ENCODE peak calls at places on chromosomes 12 and 14, in six cellular contexts. One of them, this sample, is unnamed.

GRCh38 chr12:93229494-93230310 is 148.0 kb upstream of the NUDT4 start:
- DNase-seq in hepatocyte: peak; percentile 33
- DNase-seq in PC-3: peak; percentile 94
- DNase-seq in HCT116: peak; percentile 84
- DNase-seq in GM23338: no peak
- DNase-seq in GM23248: peak; percentile 92
- DNase-seq in this sample: no peak

GRCh38 chr14:55537782-55538181 is 42.2 kb upstream of the KTN1 start:
- DNase-seq in hepatocyte: no peak
- DNase-seq in PC-3: no peak
- DNase-seq in HCT116: no peak
- DNase-seq in GM23338: no peak
- DNase-seq in GM23248: no peak
- DNase-seq in this sample: no peak

GRCh38 chr12:71780207-71780822 is 25.7 kb downstream of the RAB21 start:
- DNase-seq in hepatocyte: peak; percentile 68
- DNase-seq in PC-3: peak; percentile 63
- DNase-seq in HCT116: peak; percentile 16
- DNase-seq in GM23338: peak; percentile 73
- DNase-seq in GM23248: peak; percentile 80
- DNase-seq in this sample: peak; percentile 40

GRCh38 chr12:15966426-15966825 is 55.3 kb downstream of the DERA start:
- DNase-seq in hepatocyte: no peak
- DNase-seq in PC-3: peak; percentile 12
- DNase-seq in HCT116: no peak
- DNase-seq in GM23338: no peak
- DNase-seq in GM23248: peak; percentile 78
- DNase-seq in this sample: no peak

GRCh38 chr12:43291516-43291915 is 260.5 kb downstream of the ADAMTS20 start:
- DNase-seq in hepatocyte: no peak
- DNase-seq in PC-3: no peak
- DNase-seq in HCT116: no peak
- DNase-seq in GM23338: no peak
- DNase-seq in GM23248: peak; percentile 79
- DNase-seq in this sample: no peak

GRCh38 chr12:48969847-48970701 is 1.5 kb downstream of the WNT10B start:
- DNase-seq in hepatocyte: peak; percentile 69
- DNase-seq in PC-3: no peak
- DNase-seq in HCT116: no peak
- DNase-seq in GM23338: peak; percentile 51
- DNase-seq in GM23248: peak; percentile 49
- DNase-seq in this sample: peak; percentile 72

GRCh38 chr12:119988440-119988787 is 622 bp upstream of the BICDL1 start:
- DNase-seq in hepatocyte: no peak
- DNase-seq in PC-3: no peak
- DNase-seq in HCT116: no peak
- DNase-seq in GM23338: no peak
- DNase-seq in GM23248: peak; percentile 66
- DNase-seq in this sample: no peak

GRCh38 chr12:105485926-105486325 is 155.4 kb downstream of the C12orf75 start:
- DNase-seq in hepatocyte: no peak
- DNase-seq in PC-3: no peak
- DNase-seq in HCT116: no peak
- DNase-seq in GM23338: no peak
- DNase-seq in GM23248: peak; percentile 44
- DNase-seq in this sample: no peak

GRCh38 chr12:131242741-131243496 is 289.2 kb downstream of the ADGRD1 start:
- DNase-seq in hepatocyte: peak; percentile 28
- DNase-seq in PC-3: peak; percentile 37
- DNase-seq in HCT116: peak; percentile 94
- DNase-seq in GM23338: peak; percentile 64
- DNase-seq in GM23248: peak; percentile 7
- DNase-seq in this sample: peak; percentile 66

GRCh38 chr14:36524874-36525745 is 5.1 kb upstream of the NKX2-1 start:
- DNase-seq in hepatocyte: peak; percentile 71
- DNase-seq in PC-3: peak; percentile 62
- DNase-seq in HCT116: peak; percentile 65
- DNase-seq in GM23338: peak; percentile 94
- DNase-seq in GM23248: peak; percentile 46
- DNase-seq in this sample: peak; percentile 93

GRCh38 chr14:36522347-36522971 is 2.4 kb upstream of the NKX2-1 start:
- DNase-seq in hepatocyte: no peak
- DNase-seq in PC-3: no peak
- DNase-seq in HCT116: no peak
- DNase-seq in GM23338: peak; percentile 71
- DNase-seq in GM23248: no peak
- DNase-seq in this sample: peak; percentile 54

GRCh38 chr14:36521598-36522345 is 1.7 kb upstream of the NKX2-1 start:
- DNase-seq in hepatocyte: no peak
- DNase-seq in PC-3: no peak
- DNase-seq in HCT116: no peak
- DNase-seq in GM23338: peak; percentile 79
- DNase-seq in GM23248: no peak
- DNase-seq in this sample: peak; percentile 77

GRCh38 chr14:36524220-36524837 is 4.3 kb upstream of the NKX2-1 start:
- DNase-seq in hepatocyte: no peak
- DNase-seq in PC-3: no peak
- DNase-seq in HCT116: no peak
- DNase-seq in GM23338: peak; percentile 87
- DNase-seq in GM23248: no peak
- DNase-seq in this sample: peak; percentile 77

DNA sequence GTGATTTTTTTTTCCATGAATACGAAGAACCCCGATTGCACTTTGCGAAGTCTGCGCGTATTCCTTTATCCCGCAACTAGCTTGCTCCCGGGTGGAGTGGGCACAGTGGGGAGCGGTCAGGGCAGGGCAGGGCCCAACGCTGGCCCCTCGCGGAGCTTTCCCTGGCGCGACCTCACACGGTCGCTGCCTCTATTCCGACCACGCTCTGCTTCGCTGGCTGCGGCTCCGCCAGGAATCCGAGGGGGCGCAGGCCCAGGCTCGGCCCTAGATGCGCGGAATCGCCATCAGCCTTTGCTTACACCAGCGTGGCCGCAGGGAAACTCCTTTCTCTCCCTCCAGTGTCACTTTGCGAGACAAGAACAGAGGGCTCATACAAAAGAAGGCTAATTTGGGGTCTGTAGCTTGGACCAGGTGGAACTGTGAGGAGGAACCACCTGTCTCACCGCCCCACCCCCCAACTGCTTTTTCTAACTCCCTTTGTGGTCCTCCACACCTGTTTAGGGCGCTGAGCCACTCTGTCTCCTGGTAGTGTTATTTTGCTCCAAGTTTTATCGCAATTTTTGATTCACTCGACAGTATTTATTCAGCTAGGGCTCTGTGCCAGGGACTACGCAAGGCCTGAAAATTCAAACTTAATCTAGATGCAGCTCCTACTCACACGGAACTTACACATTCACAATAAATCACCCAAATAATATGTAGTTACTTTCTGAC is 3.1 kb upstream of the NKX2-1 start:
- DNase-seq in hepatocyte: no peak
- DNase-seq in PC-3: no peak
- DNase-seq in HCT116: no peak
- DNase-seq in GM23338: peak; percentile 40
- DNase-seq in GM23248: no peak
- DNase-seq in this sample: peak; percentile 73
- TF ChIP-seq EZH2 in hepatocyte: no peak
- TF ChIP-seq EZH2 in PC-3: no peak
- TF ChIP-seq EZH2 in HCT116: no peak
- TF ChIP-seq EZH2 in GM23338: peak; percentile 87
- TF ChIP-seq EZH2 in GM23248: no peak
- TF ChIP-seq EZH2 in this sample: peak; percentile 90

GRCh38 chr12:110065540-110065939 is 17.2 kb upstream of the C12orf76 start:
- DNase-seq in hepatocyte: no peak
- DNase-seq in PC-3: no peak
- DNase-seq in HCT116: no peak
- DNase-seq in GM23338: no peak
- DNase-seq in GM23248: no peak
- DNase-seq in this sample: no peak
- TF ChIP-seq EZH2phosphoT487 in hepatocyte: no peak
- TF ChIP-seq EZH2phosphoT487 in PC-3: no peak
- TF ChIP-seq EZH2phosphoT487 in HCT116: no peak
- TF ChIP-seq EZH2phosphoT487 in GM23338: no peak
- TF ChIP-seq EZH2phosphoT487 in GM23248: no peak
- TF ChIP-seq EZH2phosphoT487 in this sample: no peak

GRCh38 chr12:102021540-102022246 is 40.1 kb downstream of the WASHC3 start:
- DNase-seq in hepatocyte: no peak
- DNase-seq in PC-3: no peak
- DNase-seq in HCT116: no peak
- DNase-seq in GM23338: no peak
- DNase-seq in GM23248: no peak
- DNase-seq in this sample: no peak

GRCh38 chr12:102022286-102022685 is 39.5 kb downstream of the WASHC3 start:
- DNase-seq in hepatocyte: no peak
- DNase-seq in PC-3: no peak
- DNase-seq in HCT116: no peak
- DNase-seq in GM23338: no peak
- DNase-seq in GM23248: no peak
- DNase-seq in this sample: no peak

GRCh38 chr12:102016472-102016871 is 45.3 kb downstream of the WASHC3 start:
- DNase-seq in hepatocyte: no peak
- DNase-seq in PC-3: peak; percentile 38
- DNase-seq in HCT116: no peak
- DNase-seq in GM23338: no peak
- DNase-seq in GM23248: peak; percentile 36
- DNase-seq in this sample: no peak
- TF ChIP-seq EZH2 in hepatocyte: no peak
- TF ChIP-seq EZH2 in PC-3: no peak
- TF ChIP-seq EZH2 in HCT116: no peak
- TF ChIP-seq EZH2 in GM23338: no peak
- TF ChIP-seq EZH2 in GM23248: no peak
- TF ChIP-seq EZH2 in this sample: no peak

GRCh38 chr14:104888489-104889373 is 23.7 kb downstream of the CEP170B start:
- DNase-seq in hepatocyte: no peak
- DNase-seq in PC-3: no peak
- DNase-seq in HCT116: no peak
- DNase-seq in GM23338: no peak
- DNase-seq in GM23248: no peak
- DNase-seq in this sample: no peak

GRCh38 chr14:104887623-104888488 is 22.8 kb downstream of the CEP170B start:
- DNase-seq in hepatocyte: no peak
- DNase-seq in PC-3: no peak
- DNase-seq in HCT116: no peak
- DNase-seq in GM23338: no peak
- DNase-seq in GM23248: no peak
- DNase-seq in this sample: no peak

GRCh38 chr14:104886690-104887622 is 21.9 kb downstream of the CEP170B start:
- DNase-seq in hepatocyte: no peak
- DNase-seq in PC-3: no peak
- DNase-seq in HCT116: no peak
- DNase-seq in GM23338: no peak
- DNase-seq in GM23248: no peak
- DNase-seq in this sample: no peak

GRCh38 chr14:104891121-104891551 is 26.1 kb downstream of the CEP170B start:
- DNase-seq in hepatocyte: peak; percentile 3
- DNase-seq in PC-3: no peak
- DNase-seq in HCT116: no peak
- DNase-seq in GM23338: no peak
- DNase-seq in GM23248: no peak
- DNase-seq in this sample: no peak

GRCh38 chr14:104889374-104889755 is 24.3 kb downstream of the CEP170B start:
- DNase-seq in hepatocyte: no peak
- DNase-seq in PC-3: no peak
- DNase-seq in HCT116: no peak
- DNase-seq in GM23338: no peak
- DNase-seq in GM23248: no peak
- DNase-seq in this sample: peak; percentile 42
- TF ChIP-seq EZH2phosphoT487 in hepatocyte: no peak
- TF ChIP-seq EZH2phosphoT487 in PC-3: no peak
- TF ChIP-seq EZH2phosphoT487 in HCT116: no peak
- TF ChIP-seq EZH2phosphoT487 in GM23338: no peak
- TF ChIP-seq EZH2phosphoT487 in GM23248: no peak
- TF ChIP-seq EZH2phosphoT487 in this sample: no peak

GRCh38 chr12:132953163-132953425 is 3.0 kb downstream of the ZNF605 start:
- DNase-seq in hepatocyte: no peak
- DNase-seq in PC-3: no peak
- DNase-seq in HCT116: no peak
- DNase-seq in GM23338: no peak
- DNase-seq in GM23248: no peak
- DNase-seq in this sample: no peak

GRCh38 chr12:132955094-132955932 is 793 bp downstream of the ZNF605 start:
- DNase-seq in hepatocyte: peak; percentile 67
- DNase-seq in PC-3: peak; percentile 69
- DNase-seq in HCT116: no peak
- DNase-seq in GM23338: peak; percentile 52
- DNase-seq in GM23248: peak; percentile 84
- DNase-seq in this sample: peak; percentile 64

GRCh38 chr12:132952371-132953162 is 3.5 kb downstream of the ZNF605 start:
- DNase-seq in hepatocyte: no peak
- DNase-seq in PC-3: no peak
- DNase-seq in HCT116: no peak
- DNase-seq in GM23338: no peak
- DNase-seq in GM23248: no peak
- DNase-seq in this sample: no peak

GRCh38 chr12:132954471-132955048 is 1.5 kb downstream of the ZNF605 start:
- DNase-seq in hepatocyte: no peak
- DNase-seq in PC-3: peak; percentile 5
- DNase-seq in HCT116: no peak
- DNase-seq in GM23338: no peak
- DNase-seq in GM23248: peak; percentile 45
- DNase-seq in this sample: no peak

GRCh38 chr12:132953771-132954170 is 2.3 kb downstream of the ZNF605 start:
- DNase-seq in hepatocyte: no peak
- DNase-seq in PC-3: no peak
- DNase-seq in HCT116: no peak
- DNase-seq in GM23338: no peak
- DNase-seq in GM23248: no peak
- DNase-seq in this sample: no peak
- TF ChIP-seq EZH2 in hepatocyte: no peak
- TF ChIP-seq EZH2 in PC-3: no peak
- TF ChIP-seq EZH2 in HCT116: no peak
- TF ChIP-seq EZH2 in GM23338: no peak
- TF ChIP-seq EZH2 in GM23248: no peak
- TF ChIP-seq EZH2 in this sample: no peak

GRCh38 chr12:67436230-67436629 is 167.1 kb downstream of the CAND1 start:
- DNase-seq in hepatocyte: no peak
- DNase-seq in PC-3: peak; percentile 68
- DNase-seq in HCT116: no peak
- DNase-seq in GM23338: no peak
- DNase-seq in GM23248: no peak
- DNase-seq in this sample: no peak
- TF ChIP-seq EZH2phosphoT487 in hepatocyte: no peak
- TF ChIP-seq EZH2phosphoT487 in PC-3: no peak
- TF ChIP-seq EZH2phosphoT487 in HCT116: no peak
- TF ChIP-seq EZH2phosphoT487 in GM23338: no peak
- TF ChIP-seq EZH2phosphoT487 in GM23248: no peak
- TF ChIP-seq EZH2phosphoT487 in this sample: no peak